ENCODE peak calls at places on chromosomes 4 and X, in five cellular contexts. P is Peyer's patch, A is coronary artery, C is HFF-Myc, L is kidney. X is an unnamed sample.

GRCh38 chr4:52588097-52588496 is 71.0 kb downstream of the USP46 start:
- DNase-seq in A (no peak), P (no peak), C (no peak), L (no peak), X (peak; percentile 23)

GRCh38 chrX:39047174-39047573 is 245.9 kb downstream of the MID1IP1 start:
- DNase-seq in A (no peak), L (no peak), P (no peak), C (no peak), X (no peak)

GRCh38 chrX:36986231-36986630 is 21.9 kb upstream of the FAM47C start:
- DNase-seq in A (no peak), C (no peak), L (no peak), P (no peak), X (no peak)

GRCh38 chrX:101206471-101206870 is 13.1 kb upstream of the DRP2 start:
- DNase-seq in C (peak; percentile 2), A (no peak), L (no peak), P (no peak), X (peak; percentile 67)

GRCh38 chr4:173990126-173990878 is 293.2 kb downstream of the FBXO8 start:
- DNase-seq in C (peak; percentile 5), P (no peak), A (no peak), L (no peak), X (peak; percentile 79)

GRCh38 chrX:113868716-113869115 is 715.2 kb upstream of the HTR2C start:
- DNase-seq in C (no peak), A (no peak), L (no peak), P (no peak), X (peak; percentile 0)

GRCh38 chr4:132003593-132003992 is 1145.5 kb upstream of the PCDH10 start:
- DNase-seq in L (no peak), C (no peak), A (no peak), P (no peak), X (no peak)

GRCh38 chr4:36915717-36916116 is 328.8 kb upstream of the NWD2 start:
- DNase-seq in P (no peak), L (no peak), C (no peak), A (no peak), X (no peak)

GRCh38 chr4:86935833-86936721 is 1.3 kb downstream of the AFF1 start:
- DNase-seq in C (no peak), P (peak; percentile 75), A (peak; percentile 81), L (peak; percentile 88), X (peak; percentile 65)

GRCh38 chr4:6463311-6464289 is 8.8 kb downstream of the PPP2R2C start:
- DNase-seq in A (peak; percentile 71), C (no peak), L (no peak), P (no peak), X (no peak)

GRCh38 chr4:159248383-159249178 is 145.7 kb downstream of the RAPGEF2 start:
- DNase-seq in A (no peak), L (no peak), P (no peak), C (no peak), X (peak; percentile 87)

GRCh38 chrX:150512426-150512825 is 56.0 kb upstream of the MTM1 start:
- DNase-seq in A (no peak), L (no peak), C (no peak), P (no peak), X (no peak)

GRCh38 chr4:67366341-67366861 is 178.9 kb downstream of the CENPC start:
- DNase-seq in L (no peak), P (no peak), C (no peak), A (no peak), X (no peak)

GRCh38 chr4:43132010-43132582 is 239.6 kb downstream of the GRXCR1 start:
- DNase-seq in C (peak; percentile 21), A (no peak), L (peak; percentile 43), P (no peak), X (peak; percentile 81)

GRCh38 chr4:121070696-121071639 is 1.4 kb downstream of the NDNF start:
- DNase-seq in C (no peak), P (no peak), A (no peak), L (peak; percentile 70), X (peak; percentile 62)

GRCh38 chr4:159117968-159118367 is 15.1 kb downstream of the RAPGEF2 start:
- DNase-seq in C (no peak), A (no peak), P (no peak), L (no peak), X (no peak)

GRCh38 chrX:11447418-11447817 is 154.2 kb downstream of the AMELX start:
- DNase-seq in C (no peak), L (no peak), P (no peak), A (no peak), X (peak; percentile 29)

GRCh38 chr4:187504974-187505797 is 490.4 kb upstream of the ZFP42 start:
- DNase-seq in L (no peak), C (no peak), P (no peak), A (no peak), X (no peak)

GRCh38 chr4:70724463-70724862 is 2.7 kb downstream of the RUFY3 start:
- DNase-seq in A (no peak), P (no peak), L (no peak), C (no peak), X (no peak)

GRCh38 chr4:15694431-15694830 is 8.4 kb upstream of the BST1 start:
- DNase-seq in A (no peak), C (no peak), L (no peak), P (no peak), X (no peak)

GRCh38 chr4:129146639-129147038 is 50.7 kb downstream of the C4orf33 start:
- DNase-seq in C (no peak), P (no peak), A (no peak), L (no peak), X (no peak)

GRCh38 chrX:21725498-21725897 is 32.4 kb downstream of the SMPX start:
- DNase-seq in P (no peak), A (no peak), C (no peak), L (no peak), X (peak; percentile 24)

GRCh38 chrX:41984628-41985027 is 61.3 kb upstream of the CASK start:
- DNase-seq in P (no peak), L (no peak), C (no peak), A (no peak), X (no peak)

GRCh38 chrX:104370089-104370488 is 115.4 kb upstream of the ESX1 start:
- DNase-seq in P (no peak), C (no peak), A (no peak), L (no peak), X (no peak)

GRCh38 chr4:85381968-85382367 is 93.0 kb upstream of the ARHGAP24 start:
- DNase-seq in L (no peak), A (no peak), C (no peak), P (no peak), X (no peak)

GRCh38 chrX:10030570-10030969 is 63.4 kb downstream of the CLDN34 start:
- DNase-seq in L (no peak), A (no peak), C (no peak), P (no peak), X (peak; percentile 29)

GRCh38 chr4:60657041-60657440 is 543.1 kb upstream of the ADGRL3 start:
- DNase-seq in A (no peak), P (no peak), L (no peak), C (peak; percentile 16), X (no peak)
- H3K4me3 ChIP-seq in A (no peak overlapping the region), P (no peak overlapping the region), L (no peak overlapping the region), C (no peak overlapping the region), X (no peak overlapping the region)

GRCh38 chr4:7842384-7843279 is 97.0 kb downstream of the AFAP1 start:
- DNase-seq in P (no peak), L (peak; percentile 86), C (peak; percentile 95), A (peak; percentile 93), X (peak; percentile 99)
- H3K4me3 ChIP-seq in P (no peak overlapping the region), L (no peak overlapping the region), C (peak overlapping the region; percentile 16), A (peak overlapping the region; percentile 40), X (peak overlapping the region; percentile 28)

GRCh38 chrX:16839852-16840460 is 30.2 kb downstream of the RBBP7 start:
- DNase-seq in P (no peak), C (no peak), L (no peak), A (no peak), X (peak; percentile 81)

GRCh38 chrX:16842684-16843083 is 27.5 kb downstream of the RBBP7 start:
- DNase-seq in C (no peak), P (no peak), A (no peak), L (no peak), X (no peak)

GRCh38 chrX:16836371-16836770 is 33.8 kb downstream of the RBBP7 start:
- DNase-seq in C (no peak), P (no peak), A (no peak), L (no peak), X (no peak)

GRCh38 chrX:16838202-16839066 is 31.7 kb downstream of the RBBP7 start:
- DNase-seq in L (no peak), C (no peak), P (no peak), A (no peak), X (peak; percentile 84)

DNA sequence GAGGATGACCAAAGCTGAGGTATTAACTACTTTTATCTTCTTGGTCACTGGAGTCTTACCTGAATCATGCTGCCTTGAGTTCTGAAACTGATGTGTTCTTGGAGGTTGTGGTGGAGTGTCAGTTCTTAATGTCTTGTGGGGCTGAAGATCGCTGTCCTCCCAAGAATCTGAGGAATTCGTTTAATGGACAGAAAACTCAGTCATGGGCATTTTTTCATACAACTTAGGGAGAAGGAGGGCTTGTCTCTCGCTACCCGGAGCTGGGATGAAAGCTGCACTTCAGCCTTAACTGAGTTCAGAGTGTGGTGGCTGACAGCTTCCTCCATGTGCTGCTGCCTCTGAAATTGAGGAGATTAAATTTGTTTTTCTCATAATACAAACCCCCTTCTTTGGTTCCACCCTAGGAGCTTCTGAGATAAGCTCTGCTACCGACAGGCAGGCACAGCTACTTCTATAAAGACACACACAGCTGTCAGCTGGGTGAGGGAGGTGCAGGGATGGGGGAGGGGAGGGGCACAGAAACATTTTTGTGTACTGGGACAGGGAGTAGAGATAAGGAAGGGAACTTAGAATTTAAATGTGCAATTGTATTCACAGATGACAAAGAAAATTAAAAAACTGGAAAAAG is 30.8 kb downstream of the RBBP7 start:
- DNase-seq in A (no peak), L (no peak), P (no peak), C (no peak), X (no peak)
- H3K4me3 ChIP-seq in A (no peak overlapping the region), L (no peak overlapping the region), P (no peak overlapping the region), C (no peak overlapping the region), X (no peak overlapping the region)

GRCh38 chr4:123649644-123650356 is 253.2 kb downstream of the SPRY1 start:
- DNase-seq in P (no peak), L (no peak), A (peak; percentile 82), C (peak; percentile 64), X (peak; percentile 94)

GRCh38 chr4:123651536-123652175 is 255.1 kb downstream of the SPRY1 start:
- DNase-seq in P (no peak), C (no peak), L (no peak), A (no peak), X (no peak)

GRCh38 chr4:123652501-123652900 is 255.9 kb downstream of the SPRY1 start:
- DNase-seq in C (no peak), L (no peak), A (no peak), P (no peak), X (peak; percentile 57)

GRCh38 chr4:123649248-123649643 is 252.7 kb downstream of the SPRY1 start:
- DNase-seq in P (peak; percentile 34), A (no peak), L (no peak), C (no peak), X (no peak)

DNA sequence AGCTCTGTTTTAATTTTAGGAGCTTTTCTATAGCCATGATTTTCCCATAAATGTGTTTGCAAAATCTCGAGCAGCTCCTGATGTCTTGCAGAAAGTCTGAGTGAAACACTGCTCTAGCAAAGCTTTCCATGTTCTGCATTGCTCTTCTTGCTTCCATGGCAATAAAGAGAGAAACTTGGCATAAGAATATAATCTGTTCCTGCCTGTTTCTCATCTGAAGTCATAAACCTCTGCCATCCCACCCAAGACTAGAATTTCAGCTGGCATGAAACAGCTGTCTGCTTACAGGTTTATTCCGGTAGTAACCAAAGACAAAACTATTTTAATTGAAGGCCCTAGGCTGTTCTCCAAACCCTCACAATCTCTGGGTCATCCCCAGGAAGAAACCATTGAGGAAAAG is 254.5 kb downstream of the SPRY1 start:
- DNase-seq in A (no peak), L (no peak), C (no peak), P (no peak), X (peak; percentile 55)
- H3K4me3 ChIP-seq in A (no peak overlapping the region), L (no peak overlapping the region), C (no peak overlapping the region), P (no peak overlapping the region), X (no peak overlapping the region)

X was measured in fibroblast of pulmonary artery.